ENCODE peak calls at places on chromosomes 16 and 17, in ten cellular contexts. A, E, Q, B, F, C, S, M, N and W are unnamed samples.

GRCh38 chr16:58105619-58106018 is 23.6 kb downstream of the CFAP20 start:
- DNase-seq in C (no peak), A (no peak), E (peak; percentile 31), F (no peak), Q (no peak), N (no peak), M (no peak), S (peak; percentile 34), B (no peak), W (no peak)

GRCh38 chr17:4980644-4981216 is 6.7 kb downstream of the CAMTA2 start:
- DNase-seq in B (peak; percentile 40), C (no peak), Q (peak; percentile 42), N (peak; percentile 85), E (peak; percentile 64), A (no peak), F (peak; percentile 73), S (peak; percentile 87), M (no peak), W (no peak)

GRCh38 chr16:28981517-28981916 is 3.3 kb upstream of the LAT start:
- DNase-seq in N (peak; percentile 29), F (peak; percentile 30), S (no peak), Q (no peak), B (no peak), M (no peak), E (no peak), C (no peak), A (no peak), W (no peak)

GRCh38 chr17:44780845-44781480 is 22.2 kb downstream of the ADAM11 start:
- DNase-seq in E (no peak), S (no peak), C (no peak), M (no peak), A (no peak), B (no peak), F (no peak), Q (no peak), N (no peak), W (no peak)

GRCh38 chr16:69396187-69397061 is 10.6 kb upstream of the TERF2 start:
- DNase-seq in C (no peak), Q (peak; percentile 82), F (peak; percentile 59), S (peak; percentile 91), E (peak; percentile 85), N (peak; percentile 92), B (peak; percentile 84), A (peak; percentile 36), M (peak; percentile 75), W (no peak)

GRCh38 chr17:60743812-60744211 is 66.2 kb downstream of the BCAS3 start:
- DNase-seq in Q (peak; percentile 47), F (no peak), B (peak; percentile 86), M (no peak), E (peak; percentile 51), S (peak; percentile 5), N (no peak), A (no peak), C (no peak), W (no peak)

GRCh38 chr17:69961488-69962145 is 113.4 kb upstream of the KCNJ16 start:
- DNase-seq in B (no peak), M (no peak), E (peak; percentile 6), Q (peak; percentile 5), C (no peak), F (peak; percentile 7), N (peak; percentile 23), S (no peak), A (no peak), W (no peak)

GRCh38 chr17:51585514-51586104 is 325.3 kb downstream of the UTP18 start:
- DNase-seq in E (no peak), S (peak; percentile 39), Q (peak; percentile 5), M (no peak), F (peak; percentile 7), N (peak; percentile 66), A (no peak), C (no peak), B (no peak), W (peak; percentile 57)

GRCh38 chr16:51637744-51638100 is 486.7 kb upstream of the SALL1 start:
- DNase-seq in E (no peak), Q (no peak), A (no peak), M (no peak), N (peak; percentile 52), S (no peak), B (peak; percentile 51), C (no peak), F (no peak), W (no peak)

GRCh38 chr17:68302066-68302564 is 10.8 kb downstream of the ARSG start:
- DNase-seq in N (no peak), S (no peak), A (no peak), Q (no peak), C (no peak), E (peak; percentile 97), B (peak; percentile 59), F (no peak), M (no peak), W (no peak)

DNA sequence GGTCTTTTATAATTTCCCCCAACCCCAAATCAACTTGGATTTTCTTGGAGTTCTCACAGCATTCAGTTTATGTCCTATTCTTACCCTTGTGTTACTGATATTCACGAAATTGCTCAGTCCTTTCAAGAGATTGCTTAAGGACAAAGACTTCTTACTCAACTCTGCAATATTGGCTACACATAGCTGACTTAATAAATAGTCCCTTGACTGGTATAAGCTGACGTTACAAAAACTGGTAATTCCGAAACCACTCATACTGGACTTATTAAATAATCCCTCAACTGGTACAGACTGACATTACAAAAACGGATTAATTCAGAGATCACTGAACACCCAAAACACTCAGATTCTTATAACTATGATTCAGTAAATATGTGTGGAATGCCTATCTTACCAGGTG is 860 bp downstream of the TIGD7 start:
- DNase-seq in M (no peak), N (no peak), Q (no peak), S (no peak), F (no peak), E (no peak), C (no peak), A (no peak), B (no peak), W (no peak)
- H3K9me3 ChIP-seq in M (peaks cover 79% of the 10 kb centered on the region), N (peaks cover 31% of the 10 kb centered on the region), Q (peaks cover 3% of the 10 kb centered on the region), S (no peaks in the 10 kb centered on the region), F (peaks cover 92% of the 10 kb centered on the region), E (no peaks in the 10 kb centered on the region), C (peaks cover 5% of the 10 kb centered on the region), A (peaks cover 53% of the 10 kb centered on the region), B (peaks cover 2% of the 10 kb centered on the region), W (peaks cover 87% of the 10 kb centered on the region)

GRCh38 chr17:27244481-27245223 is 49.3 kb upstream of the WSB1 start:
- DNase-seq in Q (peak; percentile 78), E (peak; percentile 66), F (no peak), A (peak; percentile 72), N (peak; percentile 33), M (peak; percentile 80), S (no peak), B (peak; percentile 88), C (peak; percentile 80), W (no peak)
- H3K4me1 ChIP-seq in Q (peaks cover 7% of the 10 kb centered on the region), E (peaks cover 27% of the 10 kb centered on the region), F (peaks cover 61% of the 10 kb centered on the region), A (peaks cover 34% of the 10 kb centered on the region), N (no peaks in the 10 kb centered on the region), M (peaks cover 59% of the 10 kb centered on the region), S (no peaks in the 10 kb centered on the region), B (peaks cover 11% of the 10 kb centered on the region), C (peaks cover 25% of the 10 kb centered on the region), W (peaks cover 44% of the 10 kb centered on the region)

GRCh38 chr16:88886311-88886914 is 20.0 kb upstream of the PABPN1L start:
- DNase-seq in B (no peak), F (no peak), M (no peak), A (no peak), Q (no peak), E (no peak), S (no peak), C (no peak), N (no peak), W (no peak)
- TF ChIP-seq CTCF in B (no peak), F (no peak), M (no peak), A (no peak), Q (no peak), E (no peak), S (no peak), C (no peak), N (no peak), W (no peak)

DNA sequence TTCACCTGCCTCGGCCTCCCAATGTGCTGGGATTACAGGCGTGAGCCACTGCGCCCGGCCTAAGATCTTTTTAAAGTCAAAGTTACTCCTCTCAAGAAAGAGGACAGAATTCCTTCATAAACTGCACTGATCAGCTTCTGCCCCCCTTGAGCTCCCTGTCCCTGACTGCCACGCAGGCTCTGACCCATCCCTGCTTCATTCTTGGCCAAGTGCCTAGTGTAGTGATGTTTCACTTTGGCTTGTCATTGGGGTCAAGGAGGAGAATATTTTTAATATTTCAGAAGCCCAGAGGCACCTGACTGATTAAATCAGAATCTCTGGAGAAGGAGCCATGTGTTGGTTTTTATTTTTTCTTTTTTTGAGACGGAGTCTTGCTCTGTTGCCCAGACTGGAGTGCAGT is 9.1 kb downstream of the MRM1 start:
- DNase-seq in S (no peak), B (no peak), C (no peak), M (no peak), F (no peak), E (no peak), A (no peak), N (no peak), Q (no peak), W (no peak)
- H3K9me3 ChIP-seq in S (no peaks in the 10 kb centered on the region), B (no peaks in the 10 kb centered on the region), C (no peaks in the 10 kb centered on the region), M (no peaks in the 10 kb centered on the region), F (no peaks in the 10 kb centered on the region), E (no peaks in the 10 kb centered on the region), A (no peaks in the 10 kb centered on the region), N (no peaks in the 10 kb centered on the region), Q (no peaks in the 10 kb centered on the region), W (no peaks in the 10 kb centered on the region)

GRCh38 chr16:982152-983043 is 828 bp downstream of the SOX8 start:
- DNase-seq in F (no peak), S (peak; percentile 59), C (peak; percentile 60), E (no peak), M (no peak), A (no peak), B (no peak), Q (no peak), N (peak; percentile 68), W (no peak)

GRCh38 chr16:979106-979505 is 2.5 kb upstream of the SOX8 start:
- DNase-seq in M (no peak), B (no peak), S (no peak), N (no peak), F (no peak), A (no peak), C (peak; percentile 57), Q (no peak), E (no peak), W (no peak)

GRCh38 chr16:981695-982151 is at the start of gene SOX8:
- DNase-seq in S (peak; percentile 82), Q (no peak), N (peak; percentile 87), B (no peak), E (no peak), A (no peak), F (no peak), C (peak; percentile 65), M (no peak), W (no peak)

GRCh38 chr16:979859-980594 is 1.5 kb upstream of the SOX8 start:
- DNase-seq in M (no peak), N (peak; percentile 52), C (peak; percentile 61), Q (no peak), E (no peak), F (no peak), A (no peak), S (peak; percentile 23), B (no peak), W (no peak)

GRCh38 chr16:980595-980854 is 1.0 kb upstream of the SOX8 start:
- DNase-seq in C (no peak), Q (no peak), S (no peak), M (no peak), A (no peak), B (no peak), E (no peak), N (no peak), F (no peak), W (no peak)
- H3K4me1 ChIP-seq in C (peaks cover 5% of the 10 kb centered on the region), Q (peaks cover 12% of the 10 kb centered on the region), S (peaks cover 10% of the 10 kb centered on the region), M (peaks cover 18% of the 10 kb centered on the region), A (peaks cover 9% of the 10 kb centered on the region), B (no peaks in the 10 kb centered on the region), E (peaks cover 4% of the 10 kb centered on the region), N (peaks cover 23% of the 10 kb centered on the region), F (peaks cover 12% of the 10 kb centered on the region), W (peaks cover 53% of the 10 kb centered on the region)